ENCODE peak calls at places on chromosome 21, in nine cellular contexts. One of them, this sample, is unnamed.

GRCh38 chr21:36783612-36784383 is 84.9 kb downstream of the SIM2 start:
- DNase-seq in NCI-H2107: no peak
- DNase-seq in HFF-Myc: no peak
- DNase-seq in HEK293T: no peak
- DNase-seq in stimulated activated CD4-positive, alpha-beta T cell treated with anti-CD3 and anti-CD28 coated beads, Interleukin-1b, Interleukin-23, amount 100 ng/mL, for 24 hours: no peak
- DNase-seq in body of pancreas: no peak
- DNase-seq in LoVo: peak
- DNase-seq in T-helper 9 cell: no peak
- DNase-seq in AG20443: no peak
- DNase-seq in this sample: no peak

GRCh38 chr21:44789880-44790279 is 11.7 kb downstream of the UBE2G2 start:
- DNase-seq in NCI-H2107: no peak
- DNase-seq in HFF-Myc: no peak
- DNase-seq in HEK293T: no peak
- DNase-seq in stimulated activated CD4-positive, alpha-beta T cell treated with anti-CD3 and anti-CD28 coated beads, Interleukin-1b, Interleukin-23, amount 100 ng/mL, for 24 hours: no peak
- DNase-seq in body of pancreas: no peak
- DNase-seq in LoVo: no peak
- DNase-seq in T-helper 9 cell: no peak
- DNase-seq in AG20443: no peak
- DNase-seq in this sample: no peak

GRCh38 chr21:16113052-16113715 is 383.4 kb downstream of the USP25 start:
- DNase-seq in NCI-H2107: no peak
- DNase-seq in HFF-Myc: no peak
- DNase-seq in HEK293T: no peak
- DNase-seq in stimulated activated CD4-positive, alpha-beta T cell treated with anti-CD3 and anti-CD28 coated beads, Interleukin-1b, Interleukin-23, amount 100 ng/mL, for 24 hours: no peak
- DNase-seq in body of pancreas: no peak
- DNase-seq in LoVo: no peak
- DNase-seq in T-helper 9 cell: no peak
- DNase-seq in AG20443: no peak
- DNase-seq in this sample: no peak

GRCh38 chr21:36976882-36977651 is 10.6 kb upstream of the HLCS start:
- DNase-seq in NCI-H2107: peak
- DNase-seq in HFF-Myc: peak
- DNase-seq in HEK293T: peak
- DNase-seq in stimulated activated CD4-positive, alpha-beta T cell treated with anti-CD3 and anti-CD28 coated beads, Interleukin-1b, Interleukin-23, amount 100 ng/mL, for 24 hours: no peak
- DNase-seq in body of pancreas: peak
- DNase-seq in LoVo: peak
- DNase-seq in T-helper 9 cell: no peak
- DNase-seq in AG20443: peak
- DNase-seq in this sample: no peak

GRCh38 chr21:29430030-29430429 is 131.3 kb downstream of the BACH1 start:
- DNase-seq in NCI-H2107: no peak
- DNase-seq in HFF-Myc: no peak
- DNase-seq in HEK293T: no peak
- DNase-seq in stimulated activated CD4-positive, alpha-beta T cell treated with anti-CD3 and anti-CD28 coated beads, Interleukin-1b, Interleukin-23, amount 100 ng/mL, for 24 hours: no peak
- DNase-seq in body of pancreas: no peak
- DNase-seq in LoVo: no peak
- DNase-seq in T-helper 9 cell: no peak
- DNase-seq in AG20443: no peak
- DNase-seq in this sample: no peak

GRCh38 chr21:37532868-37533780 is 166.6 kb downstream of the DYRK1A start:
- DNase-seq in NCI-H2107: no peak
- DNase-seq in HFF-Myc: no peak
- DNase-seq in HEK293T: no peak
- DNase-seq in stimulated activated CD4-positive, alpha-beta T cell treated with anti-CD3 and anti-CD28 coated beads, Interleukin-1b, Interleukin-23, amount 100 ng/mL, for 24 hours: no peak
- DNase-seq in body of pancreas: peak
- DNase-seq in LoVo: peak
- DNase-seq in T-helper 9 cell: no peak
- DNase-seq in AG20443: no peak
- DNase-seq in this sample: no peak

GRCh38 chr21:13854638-13855037 is 245.1 kb downstream of the POTED start:
- DNase-seq in NCI-H2107: no peak
- DNase-seq in HFF-Myc: no peak
- DNase-seq in HEK293T: no peak
- DNase-seq in stimulated activated CD4-positive, alpha-beta T cell treated with anti-CD3 and anti-CD28 coated beads, Interleukin-1b, Interleukin-23, amount 100 ng/mL, for 24 hours: no peak
- DNase-seq in body of pancreas: no peak
- DNase-seq in LoVo: no peak
- DNase-seq in T-helper 9 cell: no peak
- DNase-seq in AG20443: no peak
- DNase-seq in this sample: no peak

GRCh38 chr21:39527664-39528381 is 76.1 kb downstream of the SH3BGR start:
- DNase-seq in NCI-H2107: peak
- DNase-seq in HFF-Myc: no peak
- DNase-seq in HEK293T: no peak
- DNase-seq in stimulated activated CD4-positive, alpha-beta T cell treated with anti-CD3 and anti-CD28 coated beads, Interleukin-1b, Interleukin-23, amount 100 ng/mL, for 24 hours: no peak
- DNase-seq in body of pancreas: peak
- DNase-seq in LoVo: peak
- DNase-seq in T-helper 9 cell: no peak
- DNase-seq in AG20443: no peak
- DNase-seq in this sample: peak

GRCh38 chr21:44568667-44569556 is 4.6 kb upstream of the KRTAP10-4 start:
- DNase-seq in NCI-H2107: no peak
- DNase-seq in HFF-Myc: no peak
- DNase-seq in HEK293T: no peak
- DNase-seq in stimulated activated CD4-positive, alpha-beta T cell treated with anti-CD3 and anti-CD28 coated beads, Interleukin-1b, Interleukin-23, amount 100 ng/mL, for 24 hours: no peak
- DNase-seq in body of pancreas: no peak
- DNase-seq in LoVo: no peak
- DNase-seq in T-helper 9 cell: no peak
- DNase-seq in AG20443: no peak
- DNase-seq in this sample: no peak

GRCh38 chr21:46515109-46515508 is 56.4 kb downstream of the DIP2A start:
- DNase-seq in NCI-H2107: no peak
- DNase-seq in HFF-Myc: no peak
- DNase-seq in HEK293T: no peak
- DNase-seq in stimulated activated CD4-positive, alpha-beta T cell treated with anti-CD3 and anti-CD28 coated beads, Interleukin-1b, Interleukin-23, amount 100 ng/mL, for 24 hours: no peak
- DNase-seq in body of pancreas: peak
- DNase-seq in LoVo: no peak
- DNase-seq in T-helper 9 cell: peak
- DNase-seq in AG20443: no peak
- DNase-seq in this sample: peak

GRCh38 chr21:41171210-41171609 is 3.2 kb downstream of the BACE2 start:
- DNase-seq in NCI-H2107: no peak
- DNase-seq in HFF-Myc: no peak
- DNase-seq in HEK293T: no peak
- DNase-seq in stimulated activated CD4-positive, alpha-beta T cell treated with anti-CD3 and anti-CD28 coated beads, Interleukin-1b, Interleukin-23, amount 100 ng/mL, for 24 hours: no peak
- DNase-seq in body of pancreas: peak
- DNase-seq in LoVo: no peak
- DNase-seq in T-helper 9 cell: no peak
- DNase-seq in AG20443: no peak
- DNase-seq in this sample: no peak

GRCh38 chr21:38965910-38966504 is 160.3 kb downstream of the ETS2 start:
- DNase-seq in NCI-H2107: peak
- DNase-seq in HFF-Myc: no peak
- DNase-seq in HEK293T: no peak
- DNase-seq in stimulated activated CD4-positive, alpha-beta T cell treated with anti-CD3 and anti-CD28 coated beads, Interleukin-1b, Interleukin-23, amount 100 ng/mL, for 24 hours: no peak
- DNase-seq in body of pancreas: peak
- DNase-seq in LoVo: peak
- DNase-seq in T-helper 9 cell: no peak
- DNase-seq in AG20443: no peak
- DNase-seq in this sample: peak

GRCh38 chr21:42406846-42407245 is 3.1 kb downstream of the UBASH3A start:
- DNase-seq in NCI-H2107: no peak
- DNase-seq in HFF-Myc: no peak
- DNase-seq in HEK293T: no peak
- DNase-seq in stimulated activated CD4-positive, alpha-beta T cell treated with anti-CD3 and anti-CD28 coated beads, Interleukin-1b, Interleukin-23, amount 100 ng/mL, for 24 hours: no peak
- DNase-seq in body of pancreas: no peak
- DNase-seq in LoVo: no peak
- DNase-seq in T-helper 9 cell: no peak
- DNase-seq in AG20443: no peak
- DNase-seq in this sample: no peak

GRCh38 chr21:17371470-17371869 is 141.4 kb upstream of the CXADR start:
- DNase-seq in NCI-H2107: no peak
- DNase-seq in HFF-Myc: peak
- DNase-seq in HEK293T: no peak
- DNase-seq in stimulated activated CD4-positive, alpha-beta T cell treated with anti-CD3 and anti-CD28 coated beads, Interleukin-1b, Interleukin-23, amount 100 ng/mL, for 24 hours: no peak
- DNase-seq in body of pancreas: no peak
- DNase-seq in LoVo: no peak
- DNase-seq in T-helper 9 cell: no peak
- DNase-seq in AG20443: peak
- DNase-seq in this sample: no peak

GRCh38 chr21:34261841-34262832 is 101.7 kb upstream of the KCNE2 start:
- DNase-seq in NCI-H2107: no peak
- DNase-seq in HFF-Myc: no peak
- DNase-seq in HEK293T: no peak
- DNase-seq in stimulated activated CD4-positive, alpha-beta T cell treated with anti-CD3 and anti-CD28 coated beads, Interleukin-1b, Interleukin-23, amount 100 ng/mL, for 24 hours: no peak
- DNase-seq in body of pancreas: no peak
- DNase-seq in LoVo: no peak
- DNase-seq in T-helper 9 cell: no peak
- DNase-seq in AG20443: no peak
- DNase-seq in this sample: no peak

GRCh38 chr21:29082416-29082815 is 9.0 kb upstream of the CCT8 start:
- DNase-seq in NCI-H2107: no peak
- DNase-seq in HFF-Myc: no peak
- DNase-seq in HEK293T: no peak
- DNase-seq in stimulated activated CD4-positive, alpha-beta T cell treated with anti-CD3 and anti-CD28 coated beads, Interleukin-1b, Interleukin-23, amount 100 ng/mL, for 24 hours: no peak
- DNase-seq in body of pancreas: no peak
- DNase-seq in LoVo: no peak
- DNase-seq in T-helper 9 cell: no peak
- DNase-seq in AG20443: no peak
- DNase-seq in this sample: no peak

GRCh38 chr21:34553199-34553952 is 41.4 kb upstream of the KCNE1 start:
- DNase-seq in NCI-H2107: no peak
- DNase-seq in HFF-Myc: peak
- DNase-seq in HEK293T: no peak
- DNase-seq in stimulated activated CD4-positive, alpha-beta T cell treated with anti-CD3 and anti-CD28 coated beads, Interleukin-1b, Interleukin-23, amount 100 ng/mL, for 24 hours: no peak
- DNase-seq in body of pancreas: no peak
- DNase-seq in LoVo: peak
- DNase-seq in T-helper 9 cell: no peak
- DNase-seq in AG20443: peak
- DNase-seq in this sample: no peak

GRCh38 chr21:32001390-32001789 is 128.6 kb downstream of the HUNK start:
- DNase-seq in NCI-H2107: no peak
- DNase-seq in HFF-Myc: no peak
- DNase-seq in HEK293T: no peak
- DNase-seq in stimulated activated CD4-positive, alpha-beta T cell treated with anti-CD3 and anti-CD28 coated beads, Interleukin-1b, Interleukin-23, amount 100 ng/mL, for 24 hours: no peak
- DNase-seq in body of pancreas: no peak
- DNase-seq in LoVo: no peak
- DNase-seq in T-helper 9 cell: no peak
- DNase-seq in AG20443: no peak
- DNase-seq in this sample: no peak

GRCh38 chr21:29433366-29434059 is 134.8 kb downstream of the BACH1 start:
- DNase-seq in NCI-H2107: no peak
- DNase-seq in HFF-Myc: no peak
- DNase-seq in HEK293T: no peak
- DNase-seq in stimulated activated CD4-positive, alpha-beta T cell treated with anti-CD3 and anti-CD28 coated beads, Interleukin-1b, Interleukin-23, amount 100 ng/mL, for 24 hours: no peak
- DNase-seq in body of pancreas: no peak
- DNase-seq in LoVo: no peak
- DNase-seq in T-helper 9 cell: no peak
- DNase-seq in AG20443: no peak
- DNase-seq in this sample: no peak

GRCh38 chr21:36589352-36589971 is 109.5 kb upstream of the SIM2 start:
- DNase-seq in NCI-H2107: no peak
- DNase-seq in HFF-Myc: peak
- DNase-seq in HEK293T: peak
- DNase-seq in stimulated activated CD4-positive, alpha-beta T cell treated with anti-CD3 and anti-CD28 coated beads, Interleukin-1b, Interleukin-23, amount 100 ng/mL, for 24 hours: no peak
- DNase-seq in body of pancreas: peak
- DNase-seq in LoVo: no peak
- DNase-seq in T-helper 9 cell: no peak
- DNase-seq in AG20443: peak
- DNase-seq in this sample: peak

GRCh38 chr21:42677339-42678117 is 24.1 kb downstream of the PDE9A start:
- DNase-seq in NCI-H2107: no peak
- DNase-seq in HFF-Myc: peak
- DNase-seq in HEK293T: no peak
- DNase-seq in stimulated activated CD4-positive, alpha-beta T cell treated with anti-CD3 and anti-CD28 coated beads, Interleukin-1b, Interleukin-23, amount 100 ng/mL, for 24 hours: no peak
- DNase-seq in body of pancreas: no peak
- DNase-seq in LoVo: no peak
- DNase-seq in T-helper 9 cell: no peak
- DNase-seq in AG20443: no peak
- DNase-seq in this sample: no peak

GRCh38 chr21:16751705-16752104 is 761.1 kb upstream of the CXADR start:
- DNase-seq in NCI-H2107: no peak
- DNase-seq in HFF-Myc: no peak
- DNase-seq in HEK293T: no peak
- DNase-seq in stimulated activated CD4-positive, alpha-beta T cell treated with anti-CD3 and anti-CD28 coated beads, Interleukin-1b, Interleukin-23, amount 100 ng/mL, for 24 hours: no peak
- DNase-seq in body of pancreas: no peak
- DNase-seq in LoVo: no peak
- DNase-seq in T-helper 9 cell: no peak
- DNase-seq in AG20443: no peak
- DNase-seq in this sample: no peak

GRCh38 chr21:38134084-38134873 is 122.5 kb upstream of the KCNJ15 start:
- DNase-seq in NCI-H2107: no peak
- DNase-seq in HFF-Myc: no peak
- DNase-seq in HEK293T: no peak
- DNase-seq in stimulated activated CD4-positive, alpha-beta T cell treated with anti-CD3 and anti-CD28 coated beads, Interleukin-1b, Interleukin-23, amount 100 ng/mL, for 24 hours: no peak
- DNase-seq in body of pancreas: no peak
- DNase-seq in LoVo: no peak
- DNase-seq in T-helper 9 cell: no peak
- DNase-seq in AG20443: no peak
- DNase-seq in this sample: no peak

GRCh38 chr21:28283652-28284490 is 708.8 kb downstream of the LTN1 start:
- DNase-seq in NCI-H2107: no peak
- DNase-seq in HFF-Myc: peak
- DNase-seq in HEK293T: no peak
- DNase-seq in stimulated activated CD4-positive, alpha-beta T cell treated with anti-CD3 and anti-CD28 coated beads, Interleukin-1b, Interleukin-23, amount 100 ng/mL, for 24 hours: no peak
- DNase-seq in body of pancreas: peak
- DNase-seq in LoVo: no peak
- DNase-seq in T-helper 9 cell: no peak
- DNase-seq in AG20443: peak
- DNase-seq in this sample: no peak

GRCh38 chr21:29164330-29164942 is 34.0 kb downstream of the MAP3K7CL start:
- DNase-seq in NCI-H2107: peak
- DNase-seq in HFF-Myc: peak
- DNase-seq in HEK293T: peak
- DNase-seq in stimulated activated CD4-positive, alpha-beta T cell treated with anti-CD3 and anti-CD28 coated beads, Interleukin-1b, Interleukin-23, amount 100 ng/mL, for 24 hours: no peak
- DNase-seq in body of pancreas: no peak
- DNase-seq in LoVo: peak
- DNase-seq in T-helper 9 cell: no peak
- DNase-seq in AG20443: peak
- DNase-seq in this sample: no peak

GRCh38 chr21:44301961-44302406 is 2.1 kb downstream of the PFKL start:
- DNase-seq in NCI-H2107: peak
- DNase-seq in HFF-Myc: no peak
- DNase-seq in HEK293T: no peak
- DNase-seq in stimulated activated CD4-positive, alpha-beta T cell treated with anti-CD3 and anti-CD28 coated beads, Interleukin-1b, Interleukin-23, amount 100 ng/mL, for 24 hours: no peak
- DNase-seq in body of pancreas: no peak
- DNase-seq in LoVo: no peak
- DNase-seq in T-helper 9 cell: no peak
- DNase-seq in AG20443: no peak
- DNase-seq in this sample: no peak

GRCh38 chr21:38804617-38805281 is 980 bp upstream of the ETS2 start:
- DNase-seq in NCI-H2107: peak
- DNase-seq in HFF-Myc: no peak
- DNase-seq in HEK293T: no peak
- DNase-seq in stimulated activated CD4-positive, alpha-beta T cell treated with anti-CD3 and anti-CD28 coated beads, Interleukin-1b, Interleukin-23, amount 100 ng/mL, for 24 hours: peak
- DNase-seq in body of pancreas: peak
- DNase-seq in LoVo: peak
- DNase-seq in T-helper 9 cell: peak
- DNase-seq in AG20443: peak
- DNase-seq in this sample: peak

GRCh38 chr21:44614161-44614631 is 2.3 kb downstream of the KRTAP10-8 start:
- DNase-seq in NCI-H2107: no peak
- DNase-seq in HFF-Myc: no peak
- DNase-seq in HEK293T: no peak
- DNase-seq in stimulated activated CD4-positive, alpha-beta T cell treated with anti-CD3 and anti-CD28 coated beads, Interleukin-1b, Interleukin-23, amount 100 ng/mL, for 24 hours: no peak
- DNase-seq in body of pancreas: no peak
- DNase-seq in LoVo: no peak
- DNase-seq in T-helper 9 cell: no peak
- DNase-seq in AG20443: no peak
- DNase-seq in this sample: no peak

GRCh38 chr21:14877581-14878228 is 187.1 kb downstream of the NRIP1 start:
- DNase-seq in NCI-H2107: no peak
- DNase-seq in HFF-Myc: no peak
- DNase-seq in HEK293T: no peak
- DNase-seq in stimulated activated CD4-positive, alpha-beta T cell treated with anti-CD3 and anti-CD28 coated beads, Interleukin-1b, Interleukin-23, amount 100 ng/mL, for 24 hours: no peak
- DNase-seq in body of pancreas: no peak
- DNase-seq in LoVo: peak
- DNase-seq in T-helper 9 cell: no peak
- DNase-seq in AG20443: no peak
- DNase-seq in this sample: no peak

GRCh38 chr21:16169810-16170209 is 440.0 kb downstream of the USP25 start:
- DNase-seq in NCI-H2107: no peak
- DNase-seq in HFF-Myc: no peak
- DNase-seq in HEK293T: no peak
- DNase-seq in stimulated activated CD4-positive, alpha-beta T cell treated with anti-CD3 and anti-CD28 coated beads, Interleukin-1b, Interleukin-23, amount 100 ng/mL, for 24 hours: no peak
- DNase-seq in body of pancreas: no peak
- DNase-seq in LoVo: no peak
- DNase-seq in T-helper 9 cell: no peak
- DNase-seq in AG20443: no peak
- DNase-seq in this sample: no peak

GRCh38 chr21:37165606-37166005 is 92.6 kb downstream of the TTC3 start:
- DNase-seq in NCI-H2107: no peak
- DNase-seq in HFF-Myc: no peak
- DNase-seq in HEK293T: no peak
- DNase-seq in stimulated activated CD4-positive, alpha-beta T cell treated with anti-CD3 and anti-CD28 coated beads, Interleukin-1b, Interleukin-23, amount 100 ng/mL, for 24 hours: no peak
- DNase-seq in body of pancreas: no peak
- DNase-seq in LoVo: no peak
- DNase-seq in T-helper 9 cell: no peak
- DNase-seq in AG20443: no peak
- DNase-seq in this sample: no peak

This sample was measured in left lobe of liver.